ENCODE peak calls at places on chromosomes 7 and 10, in seven cellular contexts. One of them, this sample, is unnamed.

GRCh38 chr10:84783386-84783785 is 455.0 kb downstream of the CCSER2 start:
- DNase-seq in lower lobe of right lung: no peak
- DNase-seq in fibroblast of lung: no peak
- DNase-seq in adrenal gland: no peak
- DNase-seq in uterus: no peak
- DNase-seq in cardiac muscle cell: peak; percentile 62
- DNase-seq in PC-3: peak; percentile 34
- DNase-seq in this sample: no peak

GRCh38 chr7:24216576-24217116 is 67.3 kb upstream of the NPY start:
- DNase-seq in lower lobe of right lung: no peak
- DNase-seq in fibroblast of lung: peak; percentile 82
- DNase-seq in adrenal gland: no peak
- DNase-seq in uterus: no peak
- DNase-seq in cardiac muscle cell: peak; percentile 40
- DNase-seq in PC-3: peak; percentile 25
- DNase-seq in this sample: no peak

GRCh38 chr10:84208023-84208422 is 13.7 kb downstream of the CDHR1 start:
- DNase-seq in lower lobe of right lung: no peak
- DNase-seq in fibroblast of lung: no peak
- DNase-seq in adrenal gland: no peak
- DNase-seq in uterus: no peak
- DNase-seq in cardiac muscle cell: no peak
- DNase-seq in PC-3: no peak
- DNase-seq in this sample: no peak

GRCh38 chr7:102288285-102288930 is 1.7 kb downstream of the SH2B2 start:
- DNase-seq in lower lobe of right lung: no peak
- DNase-seq in fibroblast of lung: no peak
- DNase-seq in adrenal gland: no peak
- DNase-seq in uterus: no peak
- DNase-seq in cardiac muscle cell: no peak
- DNase-seq in PC-3: peak; percentile 13
- DNase-seq in this sample: no peak

GRCh38 chr10:21507066-21507669 is 18.3 kb downstream of the SKIDA1 start:
- DNase-seq in lower lobe of right lung: no peak
- DNase-seq in fibroblast of lung: no peak
- DNase-seq in adrenal gland: no peak
- DNase-seq in uterus: no peak
- DNase-seq in cardiac muscle cell: no peak
- DNase-seq in PC-3: no peak
- DNase-seq in this sample: no peak

GRCh38 chr10:23034790-23035189 is 60.6 kb upstream of the MSRB2 start:
- DNase-seq in lower lobe of right lung: no peak
- DNase-seq in fibroblast of lung: no peak
- DNase-seq in adrenal gland: no peak
- DNase-seq in uterus: no peak
- DNase-seq in cardiac muscle cell: no peak
- DNase-seq in PC-3: no peak
- DNase-seq in this sample: no peak

GRCh38 chr7:7821517-7821916 is 103.1 kb upstream of the RPA3 start:
- DNase-seq in lower lobe of right lung: no peak
- DNase-seq in fibroblast of lung: no peak
- DNase-seq in adrenal gland: no peak
- DNase-seq in uterus: no peak
- DNase-seq in cardiac muscle cell: no peak
- DNase-seq in PC-3: no peak
- DNase-seq in this sample: no peak

GRCh38 chr10:59234814-59235429 is 58.5 kb downstream of the PHYHIPL start:
- DNase-seq in lower lobe of right lung: no peak
- DNase-seq in fibroblast of lung: peak; percentile 71
- DNase-seq in adrenal gland: no peak
- DNase-seq in uterus: no peak
- DNase-seq in cardiac muscle cell: peak; percentile 63
- DNase-seq in PC-3: peak; percentile 78
- DNase-seq in this sample: no peak

GRCh38 chr10:69994262-69994661 is 58.4 kb upstream of the MACROH2A2 start:
- DNase-seq in lower lobe of right lung: no peak
- DNase-seq in fibroblast of lung: peak; percentile 64
- DNase-seq in adrenal gland: peak; percentile 20
- DNase-seq in uterus: peak; percentile 15
- DNase-seq in cardiac muscle cell: no peak
- DNase-seq in PC-3: peak; percentile 86
- DNase-seq in this sample: no peak

GRCh38 chr10:127577376-127577775 is 28.3 kb downstream of the NPS start:
- DNase-seq in lower lobe of right lung: no peak
- DNase-seq in fibroblast of lung: peak; percentile 42
- DNase-seq in adrenal gland: no peak
- DNase-seq in uterus: no peak
- DNase-seq in cardiac muscle cell: no peak
- DNase-seq in PC-3: peak; percentile 26
- DNase-seq in this sample: no peak

GRCh38 chr10:6083523-6084475 is 5.0 kb upstream of the RBM17 start:
- DNase-seq in lower lobe of right lung: no peak
- DNase-seq in fibroblast of lung: no peak
- DNase-seq in adrenal gland: no peak
- DNase-seq in uterus: no peak
- DNase-seq in cardiac muscle cell: no peak
- DNase-seq in PC-3: no peak
- DNase-seq in this sample: no peak

GRCh38 chr10:70805619-70806215 is 10.0 kb upstream of the SGPL1 start:
- DNase-seq in lower lobe of right lung: no peak
- DNase-seq in fibroblast of lung: no peak
- DNase-seq in adrenal gland: no peak
- DNase-seq in uterus: no peak
- DNase-seq in cardiac muscle cell: no peak
- DNase-seq in PC-3: peak; percentile 51
- DNase-seq in this sample: no peak

GRCh38 chr7:129990403-129991192 is 37.8 kb upstream of the UBE2H start:
- DNase-seq in lower lobe of right lung: no peak
- DNase-seq in fibroblast of lung: no peak
- DNase-seq in adrenal gland: no peak
- DNase-seq in uterus: no peak
- DNase-seq in cardiac muscle cell: no peak
- DNase-seq in PC-3: no peak
- DNase-seq in this sample: no peak

GRCh38 chr10:52106895-52107294 is 207.2 kb upstream of the DKK1 start:
- DNase-seq in lower lobe of right lung: no peak
- DNase-seq in fibroblast of lung: peak; percentile 15
- DNase-seq in adrenal gland: no peak
- DNase-seq in uterus: no peak
- DNase-seq in cardiac muscle cell: peak; percentile 44
- DNase-seq in PC-3: peak; percentile 21
- DNase-seq in this sample: no peak

GRCh38 chr7:141641876-141642275 is 60.1 kb downstream of the DENND11 start:
- DNase-seq in lower lobe of right lung: no peak
- DNase-seq in fibroblast of lung: no peak
- DNase-seq in adrenal gland: no peak
- DNase-seq in uterus: no peak
- DNase-seq in cardiac muscle cell: no peak
- DNase-seq in PC-3: no peak
- DNase-seq in this sample: no peak

GRCh38 chr7:117405519-117405918 is 21.8 kb downstream of the ASZ1 start:
- DNase-seq in lower lobe of right lung: no peak
- DNase-seq in fibroblast of lung: no peak
- DNase-seq in adrenal gland: no peak
- DNase-seq in uterus: no peak
- DNase-seq in cardiac muscle cell: no peak
- DNase-seq in PC-3: peak; percentile 11
- DNase-seq in this sample: no peak

GRCh38 chr10:23341004-23341403 is 3.6 kb downstream of the C10orf67 start:
- DNase-seq in lower lobe of right lung: no peak
- DNase-seq in fibroblast of lung: no peak
- DNase-seq in adrenal gland: no peak
- DNase-seq in uterus: no peak
- DNase-seq in cardiac muscle cell: no peak
- DNase-seq in PC-3: peak; percentile 5
- DNase-seq in this sample: no peak

GRCh38 chr7:33853361-33854062 is 51.8 kb upstream of the BMPER start:
- DNase-seq in lower lobe of right lung: no peak
- DNase-seq in fibroblast of lung: peak; percentile 74
- DNase-seq in adrenal gland: no peak
- DNase-seq in uterus: no peak
- DNase-seq in cardiac muscle cell: no peak
- DNase-seq in PC-3: no peak
- DNase-seq in this sample: no peak

GRCh38 chr10:86763404-86763803 is 7.0 kb downstream of the BMPR1A start:
- DNase-seq in lower lobe of right lung: no peak
- DNase-seq in fibroblast of lung: no peak
- DNase-seq in adrenal gland: peak; percentile 38
- DNase-seq in uterus: no peak
- DNase-seq in cardiac muscle cell: no peak
- DNase-seq in PC-3: no peak
- DNase-seq in this sample: no peak

GRCh38 chr7:6340241-6340640 is 67.8 kb upstream of the CYTH3 start:
- DNase-seq in lower lobe of right lung: no peak
- DNase-seq in fibroblast of lung: no peak
- DNase-seq in adrenal gland: no peak
- DNase-seq in uterus: no peak
- DNase-seq in cardiac muscle cell: no peak
- DNase-seq in PC-3: no peak
- DNase-seq in this sample: no peak

GRCh38 chr7:94980418-94981142 is 73.2 kb downstream of the PPP1R9A start:
- DNase-seq in lower lobe of right lung: no peak
- DNase-seq in fibroblast of lung: no peak
- DNase-seq in adrenal gland: no peak
- DNase-seq in uterus: no peak
- DNase-seq in cardiac muscle cell: no peak
- DNase-seq in PC-3: no peak
- DNase-seq in this sample: no peak

GRCh38 chr7:55314967-55315366 is 50.2 kb upstream of the LANCL2 start:
- DNase-seq in lower lobe of right lung: no peak
- DNase-seq in fibroblast of lung: no peak
- DNase-seq in adrenal gland: no peak
- DNase-seq in uterus: no peak
- DNase-seq in cardiac muscle cell: no peak
- DNase-seq in PC-3: no peak
- DNase-seq in this sample: no peak

GRCh38 chr10:77526861-77527617 is 110.6 kb downstream of the KCNMA1 start:
- DNase-seq in lower lobe of right lung: no peak
- DNase-seq in fibroblast of lung: peak; percentile 33
- DNase-seq in adrenal gland: no peak
- DNase-seq in uterus: no peak
- DNase-seq in cardiac muscle cell: peak; percentile 13
- DNase-seq in PC-3: peak; percentile 53
- DNase-seq in this sample: no peak
- H3K27me3 ChIP-seq in lower lobe of right lung: peaks cover 7% of the 10 kb centered on the region
- H3K27me3 ChIP-seq in fibroblast of lung: no peaks in the 10 kb centered on the region
- H3K27me3 ChIP-seq in adrenal gland: no peaks in the 10 kb centered on the region
- H3K27me3 ChIP-seq in uterus: no peaks in the 10 kb centered on the region
- H3K27me3 ChIP-seq in cardiac muscle cell: no peaks in the 10 kb centered on the region
- H3K27me3 ChIP-seq in PC-3: no peaks in the 10 kb centered on the region
- H3K27me3 ChIP-seq in this sample: no peaks in the 10 kb centered on the region

DNA sequence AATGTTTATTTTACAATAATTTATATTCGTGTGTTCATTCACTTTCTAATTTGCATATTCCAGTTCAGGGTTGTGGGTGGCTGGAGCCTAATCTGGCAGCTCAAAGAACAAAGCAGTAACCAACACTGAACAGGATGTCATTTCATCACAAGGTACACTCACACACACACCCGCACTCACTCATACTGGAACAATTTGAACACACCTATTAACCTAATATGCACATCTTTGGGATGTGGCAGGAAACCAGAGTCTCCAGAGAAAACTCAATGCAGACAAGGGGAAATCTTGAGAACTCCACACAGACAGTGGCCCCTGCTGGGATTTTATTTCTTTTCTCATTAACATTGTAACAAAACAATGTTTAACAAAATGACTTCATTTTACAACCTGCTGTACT is 97.4 kb downstream of the TWIST1 start:
- DNase-seq in lower lobe of right lung: no peak
- DNase-seq in fibroblast of lung: no peak
- DNase-seq in adrenal gland: no peak
- DNase-seq in uterus: no peak
- DNase-seq in cardiac muscle cell: no peak
- DNase-seq in PC-3: peak; percentile 82
- DNase-seq in this sample: no peak
- H3K4me1 ChIP-seq in lower lobe of right lung: no peaks in the 10 kb centered on the region
- H3K4me1 ChIP-seq in fibroblast of lung: no peaks in the 10 kb centered on the region
- H3K4me1 ChIP-seq in adrenal gland: no peaks in the 10 kb centered on the region
- H3K4me1 ChIP-seq in uterus: no peaks in the 10 kb centered on the region
- H3K4me1 ChIP-seq in cardiac muscle cell: no peaks in the 10 kb centered on the region
- H3K4me1 ChIP-seq in PC-3: peaks cover 31% of the 10 kb centered on the region
- H3K4me1 ChIP-seq in this sample: no peaks in the 10 kb centered on the region

DNA sequence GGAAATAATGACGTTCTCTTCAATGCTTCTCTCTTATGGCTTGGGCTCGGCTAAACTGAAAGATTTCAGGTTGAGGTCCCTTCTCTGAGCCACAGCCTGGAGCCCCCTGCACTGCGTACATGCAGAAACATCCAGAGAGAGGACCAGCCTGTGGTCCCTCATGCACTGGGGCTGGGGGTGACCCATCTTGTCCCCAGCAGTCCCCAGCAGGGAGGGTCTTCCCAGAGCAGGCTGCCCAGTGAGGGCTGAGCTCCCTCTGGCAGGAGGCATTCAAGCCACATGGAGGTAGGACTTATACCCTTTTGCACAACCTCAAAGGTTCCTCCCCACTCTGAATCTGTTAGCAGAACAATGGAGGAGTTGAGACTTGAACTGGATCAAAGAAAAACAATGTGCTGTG is 7.4 kb downstream of the GDF10 start:
- DNase-seq in lower lobe of right lung: no peak
- DNase-seq in fibroblast of lung: no peak
- DNase-seq in adrenal gland: no peak
- DNase-seq in uterus: no peak
- DNase-seq in cardiac muscle cell: no peak
- DNase-seq in PC-3: no peak
- DNase-seq in this sample: no peak
- H3K27me3 ChIP-seq in lower lobe of right lung: peaks cover 3% of the 10 kb centered on the region
- H3K27me3 ChIP-seq in fibroblast of lung: peaks cover 2% of the 10 kb centered on the region
- H3K27me3 ChIP-seq in adrenal gland: no peaks in the 10 kb centered on the region
- H3K27me3 ChIP-seq in uterus: no peaks in the 10 kb centered on the region
- H3K27me3 ChIP-seq in cardiac muscle cell: peaks cover 23% of the 10 kb centered on the region
- H3K27me3 ChIP-seq in PC-3: no peaks in the 10 kb centered on the region
- H3K27me3 ChIP-seq in this sample: no peaks in the 10 kb centered on the region

GRCh38 chr10:92239185-92239599 is 51.7 kb downstream of the CPEB3 start:
- DNase-seq in lower lobe of right lung: no peak
- DNase-seq in fibroblast of lung: peak; percentile 8
- DNase-seq in adrenal gland: peak; percentile 26
- DNase-seq in uterus: no peak
- DNase-seq in cardiac muscle cell: peak; percentile 38
- DNase-seq in PC-3: no peak
- DNase-seq in this sample: no peak
- H3K4me1 ChIP-seq in lower lobe of right lung: peaks cover 49% of the 10 kb centered on the region
- H3K4me1 ChIP-seq in fibroblast of lung: peaks cover 4% of the 10 kb centered on the region
- H3K4me1 ChIP-seq in adrenal gland: peaks cover 62% of the 10 kb centered on the region
- H3K4me1 ChIP-seq in uterus: no peaks in the 10 kb centered on the region
- H3K4me1 ChIP-seq in cardiac muscle cell: peaks cover 34% of the 10 kb centered on the region
- H3K4me1 ChIP-seq in PC-3: peaks cover 33% of the 10 kb centered on the region
- H3K4me1 ChIP-seq in this sample: peaks cover 8% of the 10 kb centered on the region

DNA sequence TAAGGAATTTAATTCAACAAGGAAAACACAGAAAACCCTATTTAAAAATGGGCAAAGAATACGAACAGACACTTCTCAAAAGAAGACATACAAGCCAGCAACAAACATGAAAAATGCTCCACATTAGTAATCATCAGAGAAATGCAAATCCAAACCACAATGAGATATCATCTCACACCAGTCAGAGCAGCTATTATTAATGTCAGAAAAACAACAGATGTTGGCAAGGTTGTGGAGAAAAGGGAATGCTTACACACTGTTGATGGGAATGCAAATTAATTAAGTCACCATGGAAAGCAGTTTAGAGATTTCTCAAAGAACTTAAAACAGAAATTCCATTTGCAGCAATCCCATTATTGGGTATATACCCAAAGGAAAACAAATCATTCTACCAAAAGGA is 55.2 kb downstream of the GCC1 start:
- DNase-seq in lower lobe of right lung: no peak
- DNase-seq in fibroblast of lung: no peak
- DNase-seq in adrenal gland: no peak
- DNase-seq in uterus: no peak
- DNase-seq in cardiac muscle cell: no peak
- DNase-seq in PC-3: no peak
- DNase-seq in this sample: no peak
- H3K27me3 ChIP-seq in lower lobe of right lung: no peaks in the 10 kb centered on the region
- H3K27me3 ChIP-seq in fibroblast of lung: no peaks in the 10 kb centered on the region
- H3K27me3 ChIP-seq in adrenal gland: no peaks in the 10 kb centered on the region
- H3K27me3 ChIP-seq in uterus: no peaks in the 10 kb centered on the region
- H3K27me3 ChIP-seq in cardiac muscle cell: peaks cover 3% of the 10 kb centered on the region
- H3K27me3 ChIP-seq in PC-3: peaks cover 9% of the 10 kb centered on the region
- H3K27me3 ChIP-seq in this sample: no peaks in the 10 kb centered on the region